ENCODE peak calls at places on chromosomes 16 and 17, in eight cellular contexts. G is CD8-positive, alpha-beta memory T cell; S is choroid plexus epithelial cell; H is AG09309; V is trophoblast cell; D is aorta; N is tibial nerve; P is IMR-90. J is an unnamed sample.

GRCh38 chr17:59796785-59797205 is 89.3 kb downstream of the VMP1 start:
- DNase-seq in G (no peak), S (no peak), H (no peak), V (no peak), D (no peak), N (no peak), P (no peak), J (no peak)

GRCh38 chr16:10562361-10562899 is 18.0 kb downstream of the EMP2 start:
- DNase-seq in G (no peak), S (no peak), H (no peak), V (peak), D (no peak), N (no peak), P (no peak), J (no peak)

GRCh38 chr16:9500872-9501271 is 409.4 kb downstream of the HAPSTR1 start:
- DNase-seq in G (no peak), S (no peak), H (no peak), V (no peak), D (no peak), N (no peak), P (no peak), J (no peak)

GRCh38 chr16:12141073-12141472 is 164.5 kb downstream of the SNX29 start:
- DNase-seq in G (no peak), S (no peak), H (no peak), V (no peak), D (no peak), N (no peak), P (peak), J (peak)

GRCh38 chr17:51214920-51215319 is 44.9 kb downstream of the MBTD1 start:
- DNase-seq in G (no peak), S (peak), H (no peak), V (peak), D (no peak), N (no peak), P (no peak), J (no peak)

GRCh38 chr16:87806608-87807546 is 41.1 kb upstream of the KLHDC4 start:
- DNase-seq in G (no peak), S (peak), H (peak), V (peak), D (peak), N (no peak), P (peak), J (peak)

GRCh38 chr16:27240948-27241531 is 27.5 kb downstream of the NSMCE1 start:
- DNase-seq in G (no peak), S (peak), H (no peak), V (peak), D (peak), N (no peak), P (peak), J (no peak)

GRCh38 chr16:49441366-49441780 is 67.8 kb downstream of the C16orf78 start:
- DNase-seq in G (peak), S (peak), H (no peak), V (no peak), D (peak), N (peak), P (no peak), J (no peak)

GRCh38 chr17:13001991-13002615 is 15.7 kb downstream of the ELAC2 start:
- DNase-seq in G (no peak), S (no peak), H (no peak), V (no peak), D (no peak), N (no peak), P (peak), J (no peak)

GRCh38 chr17:57715981-57716380 is 29.1 kb downstream of the CCDC182 start:
- DNase-seq in G (no peak), S (no peak), H (no peak), V (no peak), D (no peak), N (no peak), P (no peak), J (no peak)

GRCh38 chr17:6413073-6413472 is 21.8 kb downstream of the AIPL1 start:
- DNase-seq in G (no peak), S (peak), H (peak), V (peak), D (no peak), N (no peak), P (peak), J (peak)

GRCh38 chr17:1867307-1867706 is 37.5 kb downstream of the RPA1 start:
- DNase-seq in G (no peak), S (no peak), H (no peak), V (no peak), D (no peak), N (no peak), P (no peak), J (no peak)

GRCh38 chr17:34979650-34980352 is 511 bp upstream of the LIG3 start:
- DNase-seq in G (no peak), S (peak), H (no peak), V (peak), D (no peak), N (no peak), P (peak), J (no peak)

GRCh38 chr16:82192665-82193064 is 22.6 kb upstream of the MPHOSPH6 start:
- DNase-seq in G (no peak), S (peak), H (peak), V (peak), D (no peak), N (peak), P (peak), J (no peak)

GRCh38 chr17:19304751-19305150 is 57.8 kb downstream of the B9D1 start:
- DNase-seq in G (no peak), S (no peak), H (no peak), V (no peak), D (no peak), N (no peak), P (no peak), J (no peak)

GRCh38 chr17:29892201-29892600 is 37.8 kb downstream of the SSH2 start:
- DNase-seq in G (no peak), S (no peak), H (no peak), V (no peak), D (no peak), N (no peak), P (no peak), J (no peak)

GRCh38 chr17:27370776-27371175 is 76.9 kb downstream of the WSB1 start:
- DNase-seq in G (no peak), S (no peak), H (no peak), V (no peak), D (no peak), N (no peak), P (no peak), J (no peak)

GRCh38 chr16:85536073-85536410 is 77.1 kb upstream of the GSE1 start:
- DNase-seq in G (no peak), S (peak), H (no peak), V (no peak), D (no peak), N (no peak), P (no peak), J (no peak)

GRCh38 chr16:23486480-23486879 is 23.8 kb downstream of the GGA2 start:
- DNase-seq in G (no peak), S (no peak), H (no peak), V (no peak), D (peak), N (no peak), P (no peak), J (no peak)

GRCh38 chr17:44786551-44787081 is 27.8 kb downstream of the ADAM11 start:
- DNase-seq in G (no peak), S (no peak), H (no peak), V (no peak), D (no peak), N (no peak), P (no peak), J (no peak)
- H3K4me3 ChIP-seq in G (no peak), S (no peak), H (no peak), V (no peak), D (no peak), N (no peak), P (no peak), J (no peak)

DNA sequence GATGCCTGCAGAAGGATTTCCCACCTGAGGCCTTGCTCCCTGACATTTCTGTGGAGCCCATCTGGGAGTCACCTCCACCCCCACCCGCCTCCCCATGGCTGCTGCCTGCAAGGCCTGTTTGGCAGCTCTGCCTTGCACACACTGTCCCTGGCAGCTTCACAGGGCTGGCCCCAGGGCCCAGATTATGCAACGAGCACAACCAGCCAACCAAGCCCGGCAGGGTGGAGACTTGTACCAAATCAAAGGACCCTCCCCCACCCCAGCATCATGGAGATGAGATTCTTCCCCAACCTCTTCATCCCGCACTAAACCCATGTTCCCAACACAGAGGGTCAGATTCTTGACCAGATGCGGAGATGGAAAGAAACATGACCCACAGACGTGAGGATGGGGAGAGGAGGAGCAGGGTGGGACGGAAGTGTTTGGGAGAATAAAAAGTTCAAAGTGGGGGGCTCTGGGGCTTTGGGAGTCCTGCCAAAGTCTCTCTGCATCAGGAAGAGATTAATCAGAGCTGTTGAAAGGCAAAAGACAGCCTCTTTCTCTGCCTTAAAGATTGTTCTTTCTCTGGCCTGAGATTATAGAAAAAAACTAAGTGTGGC is 3.8 kb downstream of the SMARCD2 start:
- DNase-seq in G (no peak), S (peak), H (peak), V (peak), D (peak), N (peak), P (peak), J (peak)
- H3K4me3 ChIP-seq in G (peak), S (no peak), H (no peak), V (no peak), D (no peak), N (peak), P (no peak), J (no peak)

GRCh38 chr17:79220715-79221291 is 146.2 kb downstream of the ENGASE start:
- DNase-seq in G (no peak), S (no peak), H (no peak), V (no peak), D (no peak), N (no peak), P (no peak), J (no peak)
- H3K4me3 ChIP-seq in G (no peak), S (no peak), H (no peak), V (no peak), D (no peak), N (no peak), P (no peak), J (no peak)

GRCh38 chr16:4612474-4612931 is 2.2 kb downstream of the UBALD1 start:
- DNase-seq in G (no peak), S (no peak), H (no peak), V (no peak), D (no peak), N (no peak), P (no peak), J (no peak)
- H3K4me3 ChIP-seq in G (no peak), S (peak), H (no peak), V (no peak), D (no peak), N (no peak), P (no peak), J (no peak)

J was measured in retinal pigment epithelial cell.